ENCODE peak calls at places on chromosome 14, in eight cellular contexts. L is heart left ventricle, Y is aorta, B is mesendoderm, V is kidney, A is trophoblast cell, U is cardiac muscle cell, Z is SK-N-SH. Q is an unnamed sample. For H3K4me1, the result is how much of the 10 kb centered on the place peaks cover.

GRCh38 chr14:36271222-36271621 is 49.2 kb downstream of the MBIP start:
- DNase-seq in L (no peak), Y (no peak), B (peak), V (no peak), A (no peak), U (no peak), Z (no peak), Q (no peak)

GRCh38 chr14:68607081-68607851 is 185.6 kb downstream of the ZFP36L1 start:
- DNase-seq in L (no peak), Y (peak), B (peak), V (no peak), A (peak), U (no peak), Z (no peak), Q (no peak)

GRCh38 chr14:37819155-37820015 is 224.0 kb downstream of the TTC6 start:
- DNase-seq in L (no peak), Y (no peak), B (peak), V (no peak), A (no peak), U (peak), Z (no peak), Q (no peak)

GRCh38 chr14:89992273-89992672 is 36.5 kb downstream of the TDP1 start:
- DNase-seq in L (no peak), Y (no peak), B (no peak), V (no peak), A (no peak), U (no peak), Z (no peak), Q (no peak)

GRCh38 chr14:72567226-72567625 is 326.7 kb downstream of the DPF3 start:
- DNase-seq in L (no peak), Y (no peak), B (no peak), V (no peak), A (no peak), U (no peak), Z (no peak), Q (no peak)

GRCh38 chr14:59086241-59086899 is 102.1 kb upstream of the DAAM1 start:
- DNase-seq in L (no peak), Y (no peak), B (no peak), V (no peak), A (no peak), U (no peak), Z (peak), Q (no peak)

GRCh38 chr14:56247495-56248087 is 129.4 kb downstream of the PELI2 start:
- DNase-seq in L (no peak), Y (no peak), B (no peak), V (no peak), A (no peak), U (no peak), Z (no peak), Q (no peak)

GRCh38 chr14:90781344-90781761 is 34.9 kb downstream of the TTC7B start:
- DNase-seq in L (no peak), Y (no peak), B (no peak), V (no peak), A (no peak), U (no peak), Z (no peak), Q (no peak)

GRCh38 chr14:61558271-61558670 is 137.0 kb upstream of the HIF1A start:
- DNase-seq in L (no peak), Y (no peak), B (no peak), V (no peak), A (no peak), U (no peak), Z (no peak), Q (peak)

GRCh38 chr14:53378142-53378541 is 225.0 kb upstream of the DDHD1 start:
- DNase-seq in L (no peak), Y (no peak), B (no peak), V (no peak), A (no peak), U (no peak), Z (no peak), Q (no peak)

GRCh38 chr14:52948039-52948438 is 2.8 kb downstream of the FERMT2 start:
- DNase-seq in L (no peak), Y (no peak), B (no peak), V (no peak), A (peak), U (no peak), Z (no peak), Q (no peak)

GRCh38 chr14:103198429-103199140 is 75.3 kb downstream of the TNFAIP2 start:
- DNase-seq in L (no peak), Y (no peak), B (no peak), V (no peak), A (peak), U (no peak), Z (no peak), Q (no peak)

GRCh38 chr14:74350211-74350943 is 2.1 kb downstream of the VRTN start:
- DNase-seq in L (no peak), Y (no peak), B (peak), V (no peak), A (no peak), U (no peak), Z (no peak), Q (no peak)
- H3K4me1 ChIP-seq in L (under half), Y (under half), B (under half), V (under half), A (under half), U (under half), Z (under half), Q (under half)

GRCh38 chr14:73714656-73715081 is 485 bp upstream of the PNMA1 start:
- DNase-seq in L (no peak), Y (no peak), B (no peak), V (no peak), A (no peak), U (no peak), Z (peak), Q (no peak)
- H3K27ac ChIP-seq in L (peak), Y (no peak), B (no peak), V (no peak), A (no peak), U (no peak), Z (peak), Q (no peak)

DNA sequence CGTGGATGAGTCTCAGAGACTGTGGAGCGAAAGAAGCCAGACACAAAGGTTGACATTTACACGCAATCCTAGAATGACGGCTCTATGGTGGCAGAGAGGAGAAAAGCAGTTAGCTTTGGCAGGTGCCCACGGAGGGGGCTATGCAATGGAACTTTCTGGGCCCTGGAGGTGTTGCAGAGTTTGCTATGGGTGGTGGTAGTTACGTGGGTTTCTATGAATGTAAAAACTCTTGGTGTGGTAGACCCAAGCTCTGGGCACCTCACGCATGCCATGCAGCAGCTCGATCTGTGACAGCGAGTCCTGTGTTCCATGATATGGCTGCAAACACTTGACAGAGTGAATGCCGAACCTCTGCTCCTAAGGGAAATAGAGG is 5.0 kb upstream of the INF2 start:
- DNase-seq in L (peak), Y (no peak), B (no peak), V (peak), A (no peak), U (no peak), Z (no peak), Q (no peak)
- H3K4me1 ChIP-seq in L (half or more), Y (under half), B (under half), V (under half), A (half or more), U (under half), Z (under half), Q (under half)

GRCh38 chr14:24058260-24058950 is 6.6 kb downstream of the CARMIL3 start:
- DNase-seq in L (no peak), Y (peak), B (peak), V (peak), A (peak), U (peak), Z (peak), Q (peak)
- H3K27ac ChIP-seq in L (no peak), Y (no peak), B (no peak), V (no peak), A (no peak), U (no peak), Z (no peak), Q (no peak)

DNA sequence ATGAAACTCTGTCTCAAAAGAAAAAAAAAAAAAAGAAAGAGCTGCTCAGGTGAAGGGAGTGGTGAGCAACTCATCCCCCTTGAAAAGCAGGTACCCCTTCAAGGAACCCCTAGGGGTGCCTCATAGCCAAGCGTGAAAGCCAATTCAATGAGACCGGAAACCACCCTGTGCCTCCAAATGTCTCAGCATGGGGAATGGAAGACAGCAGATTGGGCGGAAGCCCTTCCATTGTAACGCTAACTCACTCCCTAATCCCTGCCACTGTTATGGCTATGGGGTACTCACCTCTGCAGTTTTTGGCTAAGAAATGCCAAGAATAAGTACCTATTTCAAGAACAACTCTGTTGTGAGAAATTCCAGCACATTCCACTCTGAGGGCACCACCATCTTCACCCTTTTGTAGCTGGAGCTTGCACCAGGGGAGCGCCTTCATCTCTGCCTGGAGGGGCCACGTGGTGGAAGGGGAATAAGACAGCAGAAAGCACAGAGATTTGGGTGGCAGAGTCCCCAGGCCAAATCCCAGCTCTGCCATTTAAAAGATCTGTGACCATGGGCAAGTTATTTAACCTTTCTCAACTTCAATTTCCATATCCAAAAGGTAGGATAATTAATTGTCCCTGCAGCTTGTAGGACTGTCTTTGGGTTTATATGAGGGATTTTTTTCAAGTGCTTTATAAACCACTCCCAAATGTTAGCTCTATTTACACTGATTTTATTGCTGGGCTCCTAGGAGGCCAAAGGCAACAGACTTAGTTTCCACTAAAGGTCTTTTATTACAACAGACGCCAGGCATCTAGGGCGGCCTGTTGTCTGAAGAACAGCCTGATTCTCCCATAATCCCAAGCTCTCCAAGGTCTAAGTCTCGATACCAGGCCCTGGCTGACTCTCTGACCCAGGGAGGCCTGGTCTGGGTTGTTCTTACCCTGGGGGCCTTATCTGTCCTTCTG is 63.9 kb downstream of the ITPK1 start:
- DNase-seq in L (no peak), Y (no peak), B (peak), V (no peak), A (no peak), U (no peak), Z (no peak), Q (no peak)
- H3K4me1 ChIP-seq in L (half or more), Y (under half), B (under half), V (under half), A (under half), U (under half), Z (under half), Q (under half)

GRCh38 chr14:54564071-54564798 is 2.7 kb upstream of the SAMD4A start:
- DNase-seq in L (no peak), Y (no peak), B (peak), V (no peak), A (no peak), U (peak), Z (peak), Q (peak)
- H3K27ac ChIP-seq in L (peak), Y (peak), B (no peak), V (peak), A (no peak), U (peak), Z (peak), Q (peak)

DNA sequence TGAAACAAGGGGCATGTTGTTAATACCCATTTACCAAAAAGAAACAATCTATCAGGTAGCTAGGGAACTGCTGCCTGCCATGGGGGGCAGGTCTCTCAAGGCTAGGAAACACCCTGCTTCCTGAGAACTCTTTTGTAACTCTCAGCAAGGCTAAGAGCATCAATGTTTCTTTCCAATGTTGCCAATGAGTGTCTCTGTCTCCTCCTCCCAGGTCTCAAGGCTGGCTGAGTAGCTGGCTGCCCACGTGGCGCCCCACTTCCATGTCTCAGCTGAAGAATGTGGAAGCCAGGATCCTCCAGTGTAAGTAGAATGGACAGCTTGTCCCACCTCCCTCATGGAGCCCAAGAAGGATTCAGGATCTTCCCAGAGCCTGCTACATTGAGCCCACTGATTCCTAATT is 3.4 kb downstream of the ABHD4 start:
- DNase-seq in L (no peak), Y (no peak), B (no peak), V (no peak), A (no peak), U (no peak), Z (no peak), Q (no peak)
- H3K4me1 ChIP-seq in L (under half), Y (under half), B (under half), V (under half), A (under half), U (under half), Z (under half), Q (under half)

DNA sequence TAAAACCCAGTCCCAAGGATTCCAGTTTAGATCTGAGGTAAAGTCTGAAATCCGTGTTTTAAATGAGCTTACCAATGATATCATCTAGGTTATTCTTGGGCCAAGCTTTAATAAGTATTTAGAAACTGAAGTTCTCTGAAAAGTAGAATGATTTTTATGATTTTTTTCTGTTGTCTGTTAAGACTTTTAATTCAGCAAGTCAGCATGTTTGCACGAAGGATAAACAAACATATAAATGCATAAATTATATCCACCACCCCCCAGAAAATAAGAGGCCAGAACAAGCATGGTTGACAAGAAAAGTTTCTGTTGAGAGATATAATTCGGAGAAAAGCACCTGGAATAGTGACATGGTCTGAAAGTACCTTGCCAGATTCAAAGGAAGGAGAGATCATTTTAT is 655.7 kb downstream of the NOVA1 start:
- DNase-seq in L (no peak), Y (no peak), B (no peak), V (no peak), A (no peak), U (no peak), Z (no peak), Q (no peak)
- H3K27ac ChIP-seq in L (no peak), Y (no peak), B (no peak), V (no peak), A (no peak), U (no peak), Z (no peak), Q (no peak)

GRCh38 chr14:22382955-22383354 is 206.1 kb downstream of the DAD1 start:
- DNase-seq in L (no peak), Y (no peak), B (peak), V (no peak), A (no peak), U (no peak), Z (no peak), Q (no peak)
- H3K4me1 ChIP-seq in L (under half), Y (under half), B (under half), V (under half), A (under half), U (under half), Z (under half), Q (under half)

GRCh38 chr14:101104485-101104884 is 201.0 kb upstream of the RTL1 start:
- DNase-seq in L (no peak), Y (no peak), B (no peak), V (peak), A (no peak), U (no peak), Z (no peak), Q (no peak)

GRCh38 chr14:101103321-101103901 is 199.9 kb upstream of the RTL1 start:
- DNase-seq in L (no peak), Y (no peak), B (peak), V (peak), A (no peak), U (no peak), Z (peak), Q (no peak)

GRCh38 chr14:101102875-101103274 is 199.4 kb upstream of the RTL1 start:
- DNase-seq in L (peak), Y (no peak), B (no peak), V (peak), A (no peak), U (no peak), Z (peak), Q (no peak)

GRCh38 chr14:101101456-101102056 is 198.0 kb upstream of the RTL1 start:
- DNase-seq in L (peak), Y (no peak), B (peak), V (peak), A (peak), U (no peak), Z (no peak), Q (no peak)

DNA sequence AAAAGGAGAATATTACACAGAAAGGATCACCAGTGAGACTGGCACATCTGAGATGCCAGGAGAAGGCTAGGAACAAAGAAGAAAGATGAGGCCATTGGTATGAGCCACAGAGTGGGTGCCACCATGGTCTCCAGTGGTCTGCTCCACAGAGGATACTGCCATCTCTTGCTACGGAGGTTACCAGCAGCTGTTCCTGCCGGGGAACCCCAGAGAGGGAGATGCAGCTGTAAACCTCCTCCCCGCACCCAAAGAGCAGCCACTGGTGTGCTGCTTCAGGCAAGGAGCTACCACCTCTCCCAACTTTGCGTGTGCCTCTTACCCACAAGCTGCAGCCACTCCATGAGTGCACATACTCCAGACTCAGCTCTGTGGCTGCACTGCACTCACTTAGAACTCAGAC is 201.5 kb upstream of the RTL1 start:
- DNase-seq in L (no peak), Y (no peak), B (no peak), V (peak), A (no peak), U (no peak), Z (no peak), Q (no peak)
- H3K27ac ChIP-seq in L (no peak), Y (no peak), B (no peak), V (no peak), A (no peak), U (no peak), Z (no peak), Q (no peak)